ENCODE peak calls at places on chromosomes 3 and 15, in six cellular contexts. W is heart left ventricle, Q is colonic mucosa, G is cardiac fibroblast, M is BE2C, Y is GM23338. H is an unnamed sample.

GRCh38 chr3:187946031-187946691 is 200.9 kb upstream of the BCL6 start:
- DNase-seq in W (no peak), Q (no peak), G (peak; percentile 69), M (no peak), Y (no peak), H (peak; percentile 73)

GRCh38 chr3:137121704-137122314 is 164.0 kb downstream of the IL20RB start:
- DNase-seq in W (no peak), Q (peak; percentile 23), G (peak; percentile 63), M (peak; percentile 44), Y (peak; percentile 84), H (peak; percentile 8)

GRCh38 chr3:24640330-24640877 is 145.8 kb upstream of the THRB start:
- DNase-seq in W (no peak), Q (peak; percentile 27), G (peak; percentile 56), M (no peak), Y (peak; percentile 51), H (peak; percentile 5)

GRCh38 chr15:33195283-33195682 is 769 bp upstream of the FMN1 start:
- DNase-seq in W (no peak), Q (no peak), G (no peak), M (no peak), Y (no peak), H (no peak)

GRCh38 chr3:31971607-31972006 is 9.5 kb downstream of the OSBPL10 start:
- DNase-seq in W (no peak), Q (no peak), G (no peak), M (no peak), Y (no peak), H (no peak)

GRCh38 chr15:64651573-64652260 is 123.7 kb downstream of the RBPMS2 start:
- DNase-seq in W (no peak), Q (no peak), G (no peak), M (no peak), Y (peak; percentile 74), H (no peak)

GRCh38 chr15:56744701-56745683 is 11.7 kb upstream of the ZNF280D start:
- DNase-seq in W (no peak), Q (no peak), G (peak; percentile 23), M (no peak), Y (no peak), H (no peak)

GRCh38 chr3:124258057-124258500 is 266.2 kb upstream of the ROPN1 start:
- DNase-seq in W (no peak), Q (no peak), G (peak; percentile 70), M (peak; percentile 47), Y (no peak), H (no peak)

GRCh38 chr15:81199031-81199779 is 2.5 kb downstream of the IL16 start:
- DNase-seq in W (no peak), Q (no peak), G (no peak), M (no peak), Y (no peak), H (no peak)

GRCh38 chr3:53254190-53254809 is 1.5 kb downstream of the TKT start:
- DNase-seq in W (no peak), Q (no peak), G (peak; percentile 34), M (no peak), Y (no peak), H (no peak)

GRCh38 chr3:106119691-106120090 is 250.9 kb upstream of the CBLB start:
- DNase-seq in W (no peak), Q (no peak), G (peak; percentile 85), M (no peak), Y (peak; percentile 13), H (no peak)

GRCh38 chr3:46369675-46370132 is 1.0 kb upstream of the CCR5 start:
- DNase-seq in W (no peak), Q (no peak), G (no peak), M (no peak), Y (no peak), H (no peak)

GRCh38 chr15:89122532-89123525 is 34.6 kb downstream of the ABHD2 start:
- DNase-seq in W (no peak), Q (no peak), G (peak; percentile 67), M (no peak), Y (no peak), H (no peak)

GRCh38 chr3:157235291-157235690 is 75.3 kb upstream of the CCNL1 start:
- DNase-seq in W (no peak), Q (no peak), G (no peak), M (no peak), Y (no peak), H (no peak)

GRCh38 chr15:65881766-65882434 is 12.6 kb downstream of the RAB11A start:
- DNase-seq in W (no peak), Q (no peak), G (no peak), M (no peak), Y (no peak), H (no peak)

GRCh38 chr15:99343836-99344551 is 92.7 kb downstream of the LRRC28 start:
- DNase-seq in W (peak; percentile 45), Q (no peak), G (peak; percentile 7), M (peak; percentile 53), Y (peak; percentile 75), H (no peak)

GRCh38 chr3:180280601-180281000 is 243.9 kb upstream of the PEX5L start:
- DNase-seq in W (no peak), Q (no peak), G (peak; percentile 71), M (no peak), Y (no peak), H (peak; percentile 56)

GRCh38 chr15:49421991-49422390 is 1.1 kb upstream of the FGF7 start:
- DNase-seq in W (no peak), Q (peak; percentile 41), G (peak; percentile 81), M (peak; percentile 30), Y (peak; percentile 75), H (peak; percentile 34)

GRCh38 chr3:53109190-53109589 is 21.0 kb downstream of the RFT1 start:
- DNase-seq in W (no peak), Q (no peak), G (peak; percentile 83), M (no peak), Y (no peak), H (peak; percentile 35)

GRCh38 chr15:85318732-85319076 is 61.7 kb upstream of the AKAP13 start:
- DNase-seq in W (no peak), Q (no peak), G (no peak), M (no peak), Y (no peak), H (no peak)

GRCh38 chr3:278300-279064 is 81.9 kb downstream of the CHL1 start:
- DNase-seq in W (no peak), Q (no peak), G (no peak), M (no peak), Y (no peak), H (no peak)

GRCh38 chr3:181417748-181418147 is 294.0 kb upstream of the SOX2 start:
- DNase-seq in W (no peak), Q (no peak), G (peak; percentile 1), M (peak; percentile 67), Y (peak; percentile 28), H (no peak)

GRCh38 chr3:143360244-143360643 is 240.7 kb downstream of the CHST2 start:
- DNase-seq in W (no peak), Q (no peak), G (peak; percentile 28), M (no peak), Y (no peak), H (no peak)

GRCh38 chr3:122233109-122233952 is 49.9 kb downstream of the CASR start:
- DNase-seq in W (no peak), Q (no peak), G (no peak), M (no peak), Y (no peak), H (no peak)

GRCh38 chr15:26091184-26091583 is 228.1 kb upstream of the ATP10A start:
- DNase-seq in W (no peak), Q (no peak), G (no peak), M (no peak), Y (no peak), H (no peak)

DNA sequence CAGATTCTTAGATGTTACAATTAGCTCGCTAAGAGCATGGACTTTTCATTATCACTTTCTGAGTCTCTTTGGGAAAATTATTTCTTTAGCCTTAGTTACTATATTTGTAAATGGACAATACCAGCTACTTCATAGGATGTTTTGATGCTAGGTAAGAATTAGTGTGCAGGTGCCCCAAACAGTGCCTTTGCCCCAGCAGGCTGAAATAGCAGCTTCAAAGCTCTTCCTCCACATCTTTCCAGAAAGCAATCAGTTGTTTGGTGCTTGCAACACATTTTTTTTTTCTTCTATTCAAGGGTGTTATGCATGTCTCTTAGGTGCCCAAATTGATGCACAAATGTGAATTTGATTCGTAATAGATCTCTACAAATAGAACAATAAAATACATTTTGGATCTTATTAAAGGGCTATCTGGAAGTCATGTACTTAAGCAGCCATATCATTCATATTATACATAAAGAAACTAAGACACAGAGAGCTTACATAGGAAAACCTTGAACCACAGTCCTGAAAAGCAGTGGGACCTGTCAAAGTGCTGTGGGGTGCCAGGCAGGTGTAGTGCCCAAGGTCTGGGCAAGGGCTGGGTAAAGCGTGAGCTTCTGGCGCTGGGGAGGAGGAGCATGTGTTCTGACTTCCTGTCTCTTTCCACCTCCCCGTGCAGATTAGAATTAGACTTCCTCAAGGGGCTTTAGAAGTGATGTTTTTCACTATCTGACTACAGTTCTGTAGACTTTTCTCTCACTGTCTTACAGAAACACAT is 62.9 kb downstream of the FNDC3B start:
- DNase-seq in W (no peak), Q (peak; percentile 43), G (no peak), M (no peak), Y (no peak), H (no peak)
- H3K4me3 ChIP-seq in W (no peak overlapping the region), Q (no peak overlapping the region), G (no peak overlapping the region), M (no peak overlapping the region), Y (no peak overlapping the region), H (no peak overlapping the region)

GRCh38 chr3:196528639-196529233 is 13.6 kb upstream of the SMCO1 start:
- DNase-seq in W (peak; percentile 83), Q (peak; percentile 81), G (peak; percentile 55), M (peak; percentile 82), Y (peak; percentile 87), H (no peak)
- H3K4me3 ChIP-seq in W (peak overlapping the region; percentile 43), Q (peak overlapping the region; percentile 32), G (peak overlapping the region; percentile 42), M (peak overlapping the region; percentile 54), Y (peak overlapping the region; percentile 70), H (peak overlapping the region; percentile 46)

GRCh38 chr15:82763361-82764142 is 42.3 kb downstream of the FSD2 start:
- DNase-seq in W (no peak), Q (no peak), G (no peak), M (no peak), Y (no peak), H (no peak)
- H3K4me3 ChIP-seq in W (no peak overlapping the region), Q (no peak overlapping the region), G (no peak overlapping the region), M (no peak overlapping the region), Y (no peak overlapping the region), H (no peak overlapping the region)

GRCh38 chr3:10320320-10320677 is 613 bp downstream of the SEC13 start:
- DNase-seq in W (no peak), Q (no peak), G (no peak), M (no peak), Y (no peak), H (no peak)

GRCh38 chr3:10319804-10320203 is 1.1 kb downstream of the SEC13 start:
- DNase-seq in W (no peak), Q (no peak), G (no peak), M (no peak), Y (no peak), H (no peak)

GRCh38 chr3:10319251-10319650 is 1.7 kb downstream of the SEC13 start:
- DNase-seq in W (no peak), Q (peak; percentile 42), G (no peak), M (no peak), Y (no peak), H (no peak)

GRCh38 chr3:10322355-10322715 is 1.4 kb upstream of the SEC13 start:
- DNase-seq in W (no peak), Q (no peak), G (no peak), M (no peak), Y (peak; percentile 76), H (no peak)

GRCh38 chr3:10321630-10322354 is 880 bp upstream of the SEC13 start:
- DNase-seq in W (no peak), Q (no peak), G (no peak), M (no peak), Y (no peak), H (no peak)
- H3K4me3 ChIP-seq in W (peak overlapping the region; percentile 74), Q (no peak overlapping the region), G (no peak overlapping the region), M (no peak overlapping the region), Y (no peak overlapping the region), H (no peak overlapping the region)

GRCh38 chr3:36596411-36596810 is 167.9 kb downstream of the DCLK3 start:
- DNase-seq in W (no peak), Q (no peak), G (no peak), M (no peak), Y (no peak), H (no peak)
- H3K4me3 ChIP-seq in W (no peak overlapping the region), Q (no peak overlapping the region), G (no peak overlapping the region), M (no peak overlapping the region), Y (no peak overlapping the region), H (no peak overlapping the region)